ENCODE peak calls at places on chromosome X, in six cellular contexts. One of them, this sample, is unnamed.

GRCh38 chrX:7132335-7133035 is 15.0 kb upstream of the STS start:
- DNase-seq in IMR-90: peak; percentile 73
- DNase-seq in neuronal stem cell: no peak
- DNase-seq in H9: peak; percentile 65
- DNase-seq in mesenchymal stem cell: peak; percentile 63
- DNase-seq in trophoblast cell: peak; percentile 99
- DNase-seq in this sample: peak; percentile 98

GRCh38 chrX:41481264-41482109 is 34.3 kb downstream of the NYX start:
- DNase-seq in IMR-90: no peak
- DNase-seq in neuronal stem cell: no peak
- DNase-seq in H9: peak; percentile 76
- DNase-seq in mesenchymal stem cell: no peak
- DNase-seq in trophoblast cell: peak; percentile 46
- DNase-seq in this sample: peak; percentile 60

GRCh38 chrX:147533426-147533825 is 378.3 kb upstream of the FMR1 start:
- DNase-seq in IMR-90: no peak
- DNase-seq in neuronal stem cell: no peak
- DNase-seq in H9: no peak
- DNase-seq in mesenchymal stem cell: no peak
- DNase-seq in trophoblast cell: no peak
- DNase-seq in this sample: no peak

GRCh38 chrX:77014655-77015377 is 432.4 kb upstream of the FGF16 start:
- DNase-seq in IMR-90: no peak
- DNase-seq in neuronal stem cell: peak; percentile 74
- DNase-seq in H9: peak; percentile 58
- DNase-seq in mesenchymal stem cell: no peak
- DNase-seq in trophoblast cell: no peak
- DNase-seq in this sample: peak; percentile 92

GRCh38 chrX:151384807-151385206 is 12.2 kb upstream of the VMA21 start:
- DNase-seq in IMR-90: no peak
- DNase-seq in neuronal stem cell: no peak
- DNase-seq in H9: no peak
- DNase-seq in mesenchymal stem cell: no peak
- DNase-seq in trophoblast cell: no peak
- DNase-seq in this sample: no peak

GRCh38 chrX:23981222-23981621 is 45.8 kb downstream of the KLHL15 start:
- DNase-seq in IMR-90: no peak
- DNase-seq in neuronal stem cell: no peak
- DNase-seq in H9: no peak
- DNase-seq in mesenchymal stem cell: no peak
- DNase-seq in trophoblast cell: no peak
- DNase-seq in this sample: no peak

GRCh38 chrX:135974279-135974856 is 580 bp upstream of the MMGT1 start:
- DNase-seq in IMR-90: peak; percentile 52
- DNase-seq in neuronal stem cell: peak; percentile 54
- DNase-seq in H9: peak; percentile 69
- DNase-seq in mesenchymal stem cell: peak; percentile 60
- DNase-seq in trophoblast cell: peak; percentile 23
- DNase-seq in this sample: peak; percentile 70

GRCh38 chrX:13220916-13221315 is 98.9 kb downstream of the ATXN3L start:
- DNase-seq in IMR-90: peak; percentile 84
- DNase-seq in neuronal stem cell: no peak
- DNase-seq in H9: no peak
- DNase-seq in mesenchymal stem cell: peak; percentile 82
- DNase-seq in trophoblast cell: no peak
- DNase-seq in this sample: no peak

GRCh38 chrX:154039577-154039976 is 19.9 kb upstream of the IRAK1 start:
- DNase-seq in IMR-90: no peak
- DNase-seq in neuronal stem cell: no peak
- DNase-seq in H9: no peak
- DNase-seq in mesenchymal stem cell: no peak
- DNase-seq in trophoblast cell: no peak
- DNase-seq in this sample: no peak

GRCh38 chrX:19875051-19875432 is 12.4 kb downstream of the SH3KBP1 start:
- DNase-seq in IMR-90: peak; percentile 34
- DNase-seq in neuronal stem cell: no peak
- DNase-seq in H9: no peak
- DNase-seq in mesenchymal stem cell: no peak
- DNase-seq in trophoblast cell: no peak
- DNase-seq in this sample: peak; percentile 24
- H3K9ac ChIP-seq in IMR-90: no peak overlapping the region
- H3K9ac ChIP-seq in neuronal stem cell: no peak overlapping the region
- H3K9ac ChIP-seq in H9: no peak overlapping the region
- H3K9ac ChIP-seq in mesenchymal stem cell: no peak overlapping the region
- H3K9ac ChIP-seq in trophoblast cell: no peak overlapping the region
- H3K9ac ChIP-seq in this sample: no peak overlapping the region

GRCh38 chrX:53356186-53356585 is 66.3 kb downstream of the SMC1A start:
- DNase-seq in IMR-90: no peak
- DNase-seq in neuronal stem cell: no peak
- DNase-seq in H9: peak; percentile 42
- DNase-seq in mesenchymal stem cell: no peak
- DNase-seq in trophoblast cell: peak; percentile 66
- DNase-seq in this sample: peak; percentile 43

GRCh38 chrX:53357799-53358530 is 64.5 kb downstream of the SMC1A start:
- DNase-seq in IMR-90: peak; percentile 48
- DNase-seq in neuronal stem cell: peak; percentile 3
- DNase-seq in H9: peak; percentile 37
- DNase-seq in mesenchymal stem cell: peak; percentile 69
- DNase-seq in trophoblast cell: peak; percentile 14
- DNase-seq in this sample: peak; percentile 86

GRCh38 chrX:53354669-53355068 is 67.8 kb downstream of the SMC1A start:
- DNase-seq in IMR-90: peak; percentile 28
- DNase-seq in neuronal stem cell: no peak
- DNase-seq in H9: no peak
- DNase-seq in mesenchymal stem cell: no peak
- DNase-seq in trophoblast cell: no peak
- DNase-seq in this sample: no peak
- H3K23ac ChIP-seq in IMR-90: no peak overlapping the region
- H3K23ac ChIP-seq in neuronal stem cell: no peak overlapping the region
- H3K23ac ChIP-seq in H9: no peak overlapping the region
- H3K23ac ChIP-seq in mesenchymal stem cell: no peak overlapping the region
- H3K23ac ChIP-seq in trophoblast cell: no peak overlapping the region
- H3K23ac ChIP-seq in this sample: no peak overlapping the region

GRCh38 chrX:71103110-71103983 is 3.2 kb downstream of the CXorf65 start:
- DNase-seq in IMR-90: no peak
- DNase-seq in neuronal stem cell: no peak
- DNase-seq in H9: peak; percentile 56
- DNase-seq in mesenchymal stem cell: no peak
- DNase-seq in trophoblast cell: no peak
- DNase-seq in this sample: peak; percentile 88
- H3K9ac ChIP-seq in IMR-90: no peak overlapping the region
- H3K9ac ChIP-seq in neuronal stem cell: no peak overlapping the region
- H3K9ac ChIP-seq in H9: no peak overlapping the region
- H3K9ac ChIP-seq in mesenchymal stem cell: no peak overlapping the region
- H3K9ac ChIP-seq in trophoblast cell: no peak overlapping the region
- H3K9ac ChIP-seq in this sample: peak overlapping the region; percentile 63

GRCh38 chrX:2679534-2680485 is 11.3 kb upstream of the CD99 start:
- DNase-seq in IMR-90: peak; percentile 41
- DNase-seq in neuronal stem cell: no peak
- DNase-seq in H9: no peak
- DNase-seq in mesenchymal stem cell: peak; percentile 74
- DNase-seq in trophoblast cell: no peak
- DNase-seq in this sample: no peak
- H3K23ac ChIP-seq in IMR-90: no peak overlapping the region
- H3K23ac ChIP-seq in neuronal stem cell: no peak overlapping the region
- H3K23ac ChIP-seq in H9: no peak overlapping the region
- H3K23ac ChIP-seq in mesenchymal stem cell: no peak overlapping the region
- H3K23ac ChIP-seq in trophoblast cell: no peak overlapping the region
- H3K23ac ChIP-seq in this sample: no peak overlapping the region

GRCh38 chrX:10175317-10175871 is 18.6 kb downstream of the CLCN4 start:
- DNase-seq in IMR-90: peak; percentile 77
- DNase-seq in neuronal stem cell: no peak
- DNase-seq in H9: no peak
- DNase-seq in mesenchymal stem cell: peak; percentile 88
- DNase-seq in trophoblast cell: peak; percentile 29
- DNase-seq in this sample: no peak
- H3K9ac ChIP-seq in IMR-90: no peak overlapping the region
- H3K9ac ChIP-seq in neuronal stem cell: no peak overlapping the region
- H3K9ac ChIP-seq in H9: no peak overlapping the region
- H3K9ac ChIP-seq in mesenchymal stem cell: no peak overlapping the region
- H3K9ac ChIP-seq in trophoblast cell: no peak overlapping the region
- H3K9ac ChIP-seq in this sample: no peak overlapping the region

GRCh38 chrX:38437093-38437492 is 84.7 kb downstream of the OTC start:
- DNase-seq in IMR-90: peak; percentile 0
- DNase-seq in neuronal stem cell: no peak
- DNase-seq in H9: no peak
- DNase-seq in mesenchymal stem cell: no peak
- DNase-seq in trophoblast cell: peak; percentile 40
- DNase-seq in this sample: no peak

GRCh38 chrX:38435130-38435529 is 82.7 kb downstream of the OTC start:
- DNase-seq in IMR-90: no peak
- DNase-seq in neuronal stem cell: no peak
- DNase-seq in H9: no peak
- DNase-seq in mesenchymal stem cell: no peak
- DNase-seq in trophoblast cell: no peak
- DNase-seq in this sample: no peak

DNA sequence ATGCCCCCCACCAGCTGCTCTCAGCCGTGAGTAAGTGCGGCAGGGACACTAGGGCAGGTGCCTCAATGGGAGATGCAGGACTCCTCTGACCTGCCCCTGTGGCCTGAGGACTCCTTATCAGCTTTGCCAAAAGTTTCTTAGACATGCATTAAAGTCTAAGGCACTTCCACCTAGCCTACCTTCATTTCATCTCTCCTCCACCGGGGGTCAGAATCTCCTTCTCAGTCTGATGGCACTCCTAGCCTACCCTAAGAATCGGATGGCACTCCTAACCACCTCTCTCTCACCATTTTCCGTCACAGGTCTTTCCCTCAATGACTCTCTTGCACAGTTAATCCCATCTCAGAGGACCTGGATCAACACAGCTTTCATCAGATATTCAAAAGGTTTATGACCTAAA is 85.9 kb downstream of the OTC start:
- DNase-seq in IMR-90: no peak
- DNase-seq in neuronal stem cell: no peak
- DNase-seq in H9: no peak
- DNase-seq in mesenchymal stem cell: no peak
- DNase-seq in trophoblast cell: no peak
- DNase-seq in this sample: peak; percentile 40
- H3K23ac ChIP-seq in IMR-90: no peak overlapping the region
- H3K23ac ChIP-seq in neuronal stem cell: no peak overlapping the region
- H3K23ac ChIP-seq in H9: no peak overlapping the region
- H3K23ac ChIP-seq in mesenchymal stem cell: no peak overlapping the region
- H3K23ac ChIP-seq in trophoblast cell: no peak overlapping the region
- H3K23ac ChIP-seq in this sample: no peak overlapping the region

DNA sequence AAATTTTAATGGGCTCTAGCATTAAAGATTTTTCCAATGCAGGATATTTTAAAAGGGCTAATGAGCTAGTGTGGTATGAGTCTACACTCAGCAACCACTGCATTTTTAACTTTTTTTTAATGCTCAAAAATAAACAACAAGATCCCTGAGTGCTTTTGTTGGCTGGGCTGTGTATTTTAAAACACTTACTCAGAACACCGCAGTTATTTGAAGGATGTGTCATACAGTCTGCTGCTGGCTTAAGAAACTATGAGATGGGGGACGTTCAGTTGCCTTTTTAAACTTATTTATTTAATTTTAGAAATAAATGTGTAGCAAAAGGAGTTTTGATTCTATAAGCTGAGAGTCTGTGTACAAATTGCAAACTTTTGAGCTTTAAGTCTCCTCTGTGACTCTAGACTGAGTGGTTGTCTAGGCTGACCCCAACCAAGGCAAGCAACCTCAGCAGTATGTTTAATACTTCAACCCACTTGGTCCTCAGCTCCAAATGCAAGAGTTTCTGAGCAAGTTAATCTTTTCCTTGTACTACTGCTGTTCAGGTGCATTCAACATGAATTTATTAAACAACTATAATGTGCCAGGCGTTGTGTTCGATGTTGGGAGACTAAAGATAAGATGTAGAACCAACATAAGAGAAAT is 278.6 kb upstream of the DIPK2B start:
- DNase-seq in IMR-90: peak; percentile 93
- DNase-seq in neuronal stem cell: no peak
- DNase-seq in H9: no peak
- DNase-seq in mesenchymal stem cell: peak; percentile 86
- DNase-seq in trophoblast cell: peak; percentile 51
- DNase-seq in this sample: no peak
- H3K9ac ChIP-seq in IMR-90: no peak overlapping the region
- H3K9ac ChIP-seq in neuronal stem cell: no peak overlapping the region
- H3K9ac ChIP-seq in H9: no peak overlapping the region
- H3K9ac ChIP-seq in mesenchymal stem cell: peak overlapping the region; percentile 86
- H3K9ac ChIP-seq in trophoblast cell: no peak overlapping the region
- H3K9ac ChIP-seq in this sample: no peak overlapping the region

DNA sequence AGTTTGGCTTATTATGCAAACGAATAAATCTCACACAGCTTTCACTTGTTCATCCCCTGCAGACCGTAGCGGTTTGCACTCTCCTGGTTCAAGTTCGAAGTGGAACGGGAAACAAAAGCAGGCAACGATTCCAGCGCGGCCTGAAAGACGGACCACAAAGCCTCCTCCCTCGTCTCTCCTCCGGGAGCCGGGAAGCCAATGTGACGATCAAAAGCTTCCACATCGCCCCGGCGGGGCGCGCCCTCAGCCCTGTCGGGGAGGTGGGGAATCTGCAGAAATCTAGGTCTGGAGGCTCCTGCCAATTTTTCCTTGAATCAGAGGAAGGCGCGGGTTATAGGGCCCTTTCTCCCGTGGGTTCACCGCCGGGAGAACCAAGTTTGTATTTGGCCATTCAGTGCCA is 16.9 kb upstream of the ZIC3 start:
- DNase-seq in IMR-90: no peak
- DNase-seq in neuronal stem cell: no peak
- DNase-seq in H9: peak; percentile 31
- DNase-seq in mesenchymal stem cell: no peak
- DNase-seq in trophoblast cell: no peak
- DNase-seq in this sample: peak; percentile 45
- H3K23ac ChIP-seq in IMR-90: no peak overlapping the region
- H3K23ac ChIP-seq in neuronal stem cell: no peak overlapping the region
- H3K23ac ChIP-seq in H9: no peak overlapping the region
- H3K23ac ChIP-seq in mesenchymal stem cell: no peak overlapping the region
- H3K23ac ChIP-seq in trophoblast cell: no peak overlapping the region
- H3K23ac ChIP-seq in this sample: no peak overlapping the region

DNA sequence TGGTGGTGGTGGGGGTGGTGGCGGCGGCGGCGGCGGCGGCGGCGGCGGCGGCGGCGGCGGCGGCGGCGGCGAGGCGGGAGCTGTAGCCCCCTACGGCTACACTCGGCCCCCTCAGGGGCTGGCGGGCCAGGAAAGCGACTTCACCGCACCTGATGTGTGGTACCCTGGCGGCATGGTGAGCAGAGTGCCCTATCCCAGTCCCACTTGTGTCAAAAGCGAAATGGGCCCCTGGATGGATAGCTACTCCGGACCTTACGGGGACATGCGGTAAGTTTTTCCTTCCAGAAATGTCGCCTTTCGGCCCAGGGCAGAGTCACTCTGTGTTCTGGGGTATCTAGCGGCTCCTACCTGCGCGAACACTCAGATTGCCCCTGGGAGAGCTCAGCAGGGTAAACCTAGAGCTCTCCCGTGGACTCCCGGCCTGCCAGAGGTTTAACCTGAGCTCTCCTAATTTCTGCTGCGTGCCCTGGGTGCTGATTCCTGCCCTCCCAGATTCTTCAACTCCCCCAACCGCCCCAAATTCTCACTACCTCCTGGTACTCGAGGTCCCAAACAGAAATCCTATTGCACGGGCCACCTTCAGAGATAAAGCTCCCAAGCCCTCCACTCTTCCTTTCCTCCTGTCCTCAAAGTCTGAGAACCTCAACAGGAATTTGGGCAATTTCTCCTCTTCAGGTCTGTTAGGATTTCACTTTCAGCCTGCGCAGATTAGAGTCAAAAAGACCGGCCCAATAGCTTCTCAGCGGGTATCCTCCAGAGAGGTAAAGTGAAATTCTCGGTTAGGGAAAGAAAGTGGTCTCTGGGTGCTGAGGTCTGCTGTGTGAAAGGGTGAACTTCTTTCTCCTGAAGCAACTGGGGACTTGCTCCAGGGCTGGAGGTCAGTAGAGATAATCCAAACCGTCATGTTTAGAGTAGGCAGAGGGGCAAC is 2.9 kb downstream of the AR start:
- DNase-seq in IMR-90: no peak
- DNase-seq in neuronal stem cell: no peak
- DNase-seq in H9: peak; percentile 29
- DNase-seq in mesenchymal stem cell: peak; percentile 26
- DNase-seq in trophoblast cell: no peak
- DNase-seq in this sample: peak; percentile 70
- H3K9ac ChIP-seq in IMR-90: peak overlapping the region; percentile 44
- H3K9ac ChIP-seq in neuronal stem cell: peak overlapping the region; percentile 21
- H3K9ac ChIP-seq in H9: peak overlapping the region; percentile 54
- H3K9ac ChIP-seq in mesenchymal stem cell: peak overlapping the region; percentile 78
- H3K9ac ChIP-seq in trophoblast cell: no peak overlapping the region
- H3K9ac ChIP-seq in this sample: peak overlapping the region; percentile 38